ENCODE peak calls at places on chromosomes 5 and 9, in five cellular contexts. W is DND-41, S is gastrocnemius medialis, N is heart left ventricle, J is heart right ventricle. E is an unnamed sample.

GRCh38 chr5:117893211-117893610 is 1095.1 kb downstream of the DTWD2 start:
- ATAC-seq in W (no peak), S (no peak), N (no peak), J (no peak), E (no peak)

GRCh38 chr9:129323376-129323998 is 145.4 kb upstream of the IER5L start:
- ATAC-seq in W (no peak), S (no peak), N (no peak), J (no peak), E (no peak)

GRCh38 chr5:37214550-37214949 is 34.6 kb downstream of the CPLANE1 start:
- ATAC-seq in W (peak), S (no peak), N (no peak), J (peak), E (no peak)

GRCh38 chr9:11618241-11618805 is 1005.5 kb upstream of the PTPRD start:
- ATAC-seq in W (no peak), S (no peak), N (no peak), J (no peak), E (peak)

GRCh38 chr5:137055271-137055872 is 443.8 kb downstream of the SPOCK1 start:
- ATAC-seq in W (no peak), S (peak), N (peak), J (no peak), E (no peak)

GRCh38 chr5:106376522-106376921 is 1294.2 kb downstream of the EFNA5 start:
- ATAC-seq in W (no peak), S (no peak), N (no peak), J (no peak), E (no peak)

GRCh38 chr5:981466-981865 is 27.1 kb upstream of the NKD2 start:
- ATAC-seq in W (no peak), S (no peak), N (no peak), J (no peak), E (peak)

GRCh38 chr5:172453986-172454354 is 355 bp downstream of the SH3PXD2B start:
- ATAC-seq in W (peak), S (peak), N (peak), J (peak), E (peak)

GRCh38 chr5:137282216-137282615 is 216.9 kb downstream of the SPOCK1 start:
- ATAC-seq in W (no peak), S (no peak), N (peak), J (peak), E (no peak)

GRCh38 chr9:119216891-119217290 is 152.3 kb downstream of the BRINP1 start:
- ATAC-seq in W (no peak), S (peak), N (peak), J (peak), E (peak)

GRCh38 chr5:158880514-158881001 is 219.2 kb downstream of the EBF1 start:
- ATAC-seq in W (no peak), S (no peak), N (no peak), J (no peak), E (no peak)

GRCh38 chr9:120306561-120306960 is 273.4 kb downstream of the CDK5RAP2 start:
- ATAC-seq in W (no peak), S (no peak), N (no peak), J (no peak), E (no peak)

GRCh38 chr5:16564468-16564867 is 52.3 kb downstream of the RETREG1 start:
- ATAC-seq in W (no peak), S (peak), N (peak), J (no peak), E (no peak)

DNA sequence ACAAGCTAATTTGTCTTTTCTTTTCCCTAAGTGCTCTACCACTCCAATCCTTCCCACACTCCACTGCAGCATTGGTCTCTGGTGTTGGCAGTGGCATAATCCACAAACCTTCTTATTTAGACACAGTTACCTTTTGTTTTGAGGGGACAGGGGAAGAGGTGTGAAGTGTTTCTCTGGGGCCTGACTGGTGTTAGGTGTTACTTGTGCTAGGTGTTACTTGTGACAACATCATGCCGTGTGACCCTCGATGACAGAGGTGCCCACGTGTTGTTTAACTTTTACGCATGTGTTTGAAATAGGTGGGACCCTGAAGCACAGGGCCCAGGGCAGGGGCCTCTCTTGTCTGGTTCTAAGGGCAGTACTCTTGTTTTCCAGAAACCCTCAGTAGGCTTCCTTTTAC is 70.5 kb upstream of the SPRY4 start:
- ATAC-seq in W (no peak), S (no peak), N (no peak), J (no peak), E (no peak)
- H3K4me3 ChIP-seq in W (no peak), S (no peak), N (no peak), J (no peak), E (no peak)

GRCh38 chr9:33346564-33346963 is 55.8 kb downstream of the AQP7 start:
- ATAC-seq in W (no peak), S (no peak), N (no peak), J (no peak), E (no peak)

GRCh38 chr9:33340186-33340585 is 49.9 kb downstream of the NFX1 start:
- ATAC-seq in W (no peak), S (no peak), N (no peak), J (no peak), E (no peak)

GRCh38 chr9:33344145-33344544 is 53.8 kb downstream of the NFX1 start:
- ATAC-seq in W (no peak), S (no peak), N (no peak), J (no peak), E (no peak)

GRCh38 chr9:33341182-33341581 is 50.9 kb downstream of the NFX1 start:
- ATAC-seq in W (no peak), S (no peak), N (no peak), J (no peak), E (no peak)
- H3K27ac ChIP-seq in W (no peak), S (no peak), N (no peak), J (no peak), E (no peak)

DNA sequence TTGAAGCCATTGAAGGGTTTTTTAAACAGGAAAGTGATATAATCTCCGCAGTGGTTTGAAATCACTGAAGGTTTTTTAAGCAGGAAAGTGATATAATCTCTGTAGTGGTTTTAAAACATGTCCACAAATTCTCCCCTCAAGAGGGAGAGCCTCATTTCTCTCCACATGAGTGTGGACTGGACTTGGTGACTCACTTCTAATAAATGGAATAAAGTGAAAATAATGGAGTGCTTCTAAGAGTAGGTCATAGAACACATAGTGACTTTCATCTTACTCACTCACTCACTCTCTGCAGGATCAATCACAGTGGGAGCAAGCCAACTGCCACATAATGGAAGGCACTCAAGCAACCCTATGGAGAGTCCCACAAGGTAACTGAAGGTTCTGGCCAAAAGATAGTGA is 12.0 kb downstream of the CTNNAL1 start:
- ATAC-seq in W (peak), S (no peak), N (no peak), J (no peak), E (no peak)
- TF ChIP-seq CTCF in W (no peak), S (no peak), N (no peak), J (no peak), E (no peak)

DNA sequence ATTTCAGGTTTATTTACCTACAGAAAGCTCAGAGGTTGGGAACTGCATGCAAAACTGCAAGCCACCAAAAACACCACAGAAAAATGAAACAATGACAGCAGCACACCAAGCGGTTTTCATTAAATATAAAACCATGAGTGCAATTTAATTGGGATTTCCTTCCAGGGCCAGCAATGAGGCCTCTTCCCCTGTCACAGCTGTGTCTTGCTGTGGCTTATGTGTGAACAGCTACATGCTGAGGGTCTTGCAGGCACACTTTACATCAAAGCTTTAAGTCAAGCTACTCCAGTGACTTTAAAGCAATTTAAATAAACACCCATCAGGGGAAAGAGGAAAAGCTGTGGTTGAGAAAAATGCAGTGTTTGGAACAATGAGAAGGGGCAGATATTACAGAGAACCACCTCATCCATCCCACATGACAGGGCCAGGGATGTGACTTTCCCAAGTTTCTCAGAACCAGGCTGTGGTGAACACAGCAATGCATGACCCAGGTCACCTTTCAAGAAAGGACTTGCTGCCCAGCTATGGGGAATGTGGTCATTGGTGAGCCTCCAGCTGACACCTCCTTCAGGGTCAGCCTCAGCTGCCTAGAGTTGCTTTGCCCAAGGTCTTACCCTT is 115.8 kb upstream of the LPAR1 start:
- ATAC-seq in W (no peak), S (no peak), N (no peak), J (no peak), E (no peak)
- H3K4me3 ChIP-seq in W (no peak), S (no peak), N (no peak), J (no peak), E (no peak)

DNA sequence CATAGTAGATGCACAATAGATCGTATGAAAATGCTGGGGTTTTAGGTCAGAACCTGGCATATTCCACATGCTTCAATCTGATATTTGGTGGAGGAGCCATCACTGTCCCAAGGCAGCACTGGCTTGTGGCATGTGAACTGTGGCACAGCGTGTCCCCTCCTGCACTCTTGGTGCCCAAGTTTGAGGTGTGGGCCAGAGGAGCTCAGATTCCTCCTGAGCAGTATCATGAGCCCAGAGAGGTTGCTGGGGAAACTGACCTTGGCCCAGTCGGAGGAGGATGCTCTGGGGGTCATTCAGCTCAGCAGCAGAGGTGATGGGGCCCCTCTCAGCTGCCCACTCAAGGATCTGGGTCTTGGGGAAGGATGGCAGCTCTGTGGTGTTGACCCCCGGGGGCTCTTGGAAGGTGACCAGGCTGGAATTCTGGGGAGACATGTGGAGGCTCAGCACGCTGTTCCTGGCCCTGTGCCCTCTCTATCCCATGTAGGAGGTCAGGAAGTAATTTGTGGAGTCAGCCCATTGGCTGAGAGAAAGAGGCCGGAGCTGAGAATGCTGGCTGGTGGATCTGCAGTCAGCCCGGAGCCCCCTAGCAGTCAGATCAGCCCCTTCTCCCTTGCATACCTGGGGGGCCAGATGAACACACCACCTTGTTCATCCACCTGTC is 23.7 kb downstream of the FPGS start:
- ATAC-seq in W (no peak), S (no peak), N (no peak), J (no peak), E (no peak)
- H3K27ac ChIP-seq in W (no peak), S (no peak), N (no peak), J (peak), E (peak)

GRCh38 chr5:64505769-64506566 is at the start of gene RGS7BP:
- ATAC-seq in W (no peak), S (peak), N (peak), J (peak), E (peak)

GRCh38 chr5:64502181-64502580 is 3.6 kb upstream of the RGS7BP start:
- ATAC-seq in W (no peak), S (no peak), N (no peak), J (no peak), E (no peak)

GRCh38 chr5:64509798-64510197 is 4.0 kb downstream of the RGS7BP start:
- ATAC-seq in W (no peak), S (no peak), N (no peak), J (no peak), E (no peak)

DNA sequence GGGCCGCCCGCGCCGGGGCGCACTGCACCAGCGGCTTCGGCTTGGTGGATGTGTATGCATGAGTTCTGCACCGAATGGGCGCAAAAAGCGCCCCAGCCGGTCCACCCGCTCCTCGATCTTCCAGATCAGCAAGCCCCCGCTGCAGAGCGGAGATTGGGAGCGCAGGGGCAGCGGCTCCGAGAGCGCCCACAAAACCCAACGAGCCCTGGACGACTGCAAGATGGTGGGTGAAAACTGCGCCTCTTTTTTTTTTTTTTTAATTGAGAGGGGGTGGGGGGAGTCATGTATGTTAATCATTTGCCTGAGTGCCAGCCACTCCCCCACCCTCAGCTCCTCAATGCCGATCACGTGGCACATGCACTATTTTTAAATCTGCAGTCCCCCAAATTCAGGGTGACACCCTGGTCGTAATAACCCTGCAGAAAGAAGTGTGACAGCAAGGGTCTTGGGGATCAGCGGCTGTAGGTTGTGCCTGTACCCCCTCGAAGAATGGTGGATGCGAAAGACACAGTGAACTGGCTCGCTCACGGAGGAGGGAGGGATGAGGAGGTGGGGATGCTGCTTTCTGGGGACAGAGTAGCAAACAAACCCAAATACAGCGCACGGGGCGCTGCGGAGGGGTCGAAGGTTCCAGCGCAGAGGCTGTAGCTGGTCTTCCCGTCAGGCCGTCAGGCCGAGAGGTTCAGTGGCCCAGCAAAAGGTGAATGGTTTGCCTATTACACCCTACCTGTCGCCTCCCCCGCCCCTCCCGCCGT is 929 bp downstream of the RGS7BP start:
- ATAC-seq in W (no peak), S (no peak), N (peak), J (no peak), E (no peak)
- TF ChIP-seq CTCF in W (no peak), S (no peak), N (no peak), J (peak), E (no peak)

GRCh38 chr5:93304391-93304790 is 276.6 kb downstream of the NR2F1-AS1 start:
- ATAC-seq in W (no peak), S (no peak), N (no peak), J (no peak), E (no peak)

GRCh38 chr5:93303291-93303691 is 277.7 kb downstream of the NR2F1-AS1 start:
- ATAC-seq in W (no peak), S (no peak), N (no peak), J (no peak), E (no peak)

GRCh38 chr5:93305984-93306383 is 275.0 kb downstream of the NR2F1-AS1 start:
- ATAC-seq in W (no peak), S (no peak), N (no peak), J (no peak), E (no peak)

GRCh38 chr5:93304851-93305250 is 276.2 kb downstream of the NR2F1-AS1 start:
- ATAC-seq in W (no peak), S (no peak), N (no peak), J (no peak), E (no peak)

GRCh38 chr5:93307557-93307956 is 273.5 kb downstream of the NR2F1-AS1 start:
- ATAC-seq in W (no peak), S (no peak), N (no peak), J (no peak), E (no peak)
- H3K4me3 ChIP-seq in W (no peak), S (no peak), N (no peak), J (no peak), E (no peak)

DNA sequence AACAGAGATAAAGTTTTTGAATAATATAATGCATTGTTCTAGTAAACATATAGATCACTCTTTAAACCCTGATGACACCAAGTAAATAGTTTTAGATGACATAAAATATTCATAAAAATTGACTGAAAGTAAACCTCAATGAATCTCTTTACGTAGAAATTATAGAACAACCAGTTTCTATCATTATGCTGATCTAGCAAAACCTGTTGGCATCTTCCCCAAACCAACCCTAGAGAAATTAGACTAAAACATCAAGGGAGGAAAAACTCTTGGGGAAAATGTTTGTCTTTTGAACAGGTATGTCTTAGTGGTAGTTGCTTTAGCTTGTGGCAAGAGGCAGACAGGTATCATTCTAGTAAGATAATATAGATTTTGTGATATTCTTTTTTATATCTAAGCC is 747.0 kb upstream of the CDH6 start:
- ATAC-seq in W (no peak), S (no peak), N (no peak), J (no peak), E (no peak)
- H3K27ac ChIP-seq in W (no peak), S (no peak), N (no peak), J (no peak), E (no peak)

DNA sequence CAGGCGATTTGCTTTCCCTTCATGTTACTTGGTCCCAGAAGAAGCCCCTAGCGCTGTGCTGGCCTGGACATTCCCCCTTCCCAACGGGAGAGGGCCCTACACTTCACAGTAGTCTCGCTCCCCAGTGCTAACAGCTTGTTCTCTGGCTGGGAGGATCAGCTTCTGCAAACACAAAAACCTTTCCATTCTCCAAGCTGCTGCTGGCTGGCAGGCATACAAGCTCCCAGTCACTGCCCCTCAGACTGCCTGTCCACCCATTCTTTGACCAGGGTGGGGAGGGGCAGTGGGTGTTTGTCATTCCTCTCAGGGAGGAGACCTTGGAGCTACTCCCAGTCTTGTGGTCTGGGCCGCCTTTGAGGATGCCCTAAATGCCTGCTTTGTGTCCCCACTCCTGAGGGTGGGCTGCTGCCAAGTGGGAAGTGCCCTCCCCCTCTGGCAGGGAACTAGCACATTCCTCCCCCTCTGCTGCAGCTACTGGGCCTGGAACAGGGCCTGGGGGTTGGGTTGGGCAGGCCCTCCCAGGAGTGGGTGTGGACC is 20.8 kb downstream of the ENHO start:
- ATAC-seq in W (no peak), S (peak), N (peak), J (peak), E (peak)
- TF ChIP-seq CTCF in W (no peak), S (no peak), N (peak), J (peak), E (no peak)